ENCODE peak calls at places on chromosomes 6 and 20, in four cellular contexts. B is H1, O is stomach, P is upper lobe of left lung. S is an unnamed sample.

GRCh38 chr6:165758441-165758840 is 95.4 kb upstream of the PDE10A start:
- DNase-seq in B (no peak), O (no peak), P (no peak), S (no peak)

GRCh38 chr6:150683320-150683719 is 83.6 kb downstream of the PLEKHG1 start:
- DNase-seq in B (no peak), O (no peak), P (no peak), S (no peak)

GRCh38 chr20:14820771-14821170 is 483.4 kb upstream of the FLRT3 start:
- DNase-seq in B (no peak), O (no peak), P (no peak), S (no peak)

GRCh38 chr6:90368601-90369000 is 72.0 kb upstream of the BACH2 start:
- DNase-seq in B (no peak), O (no peak), P (no peak), S (no peak)

GRCh38 chr6:21214738-21215448 is 378.7 kb upstream of the SOX4 start:
- DNase-seq in B (no peak), O (no peak), P (no peak), S (no peak)

GRCh38 chr20:7938058-7938457 is 2.2 kb downstream of the HAO1 start:
- DNase-seq in B (no peak), O (no peak), P (no peak), S (no peak)

GRCh38 chr6:168678588-168678987 is 237.6 kb downstream of the SMOC2 start:
- DNase-seq in B (peak; percentile 20), O (no peak), P (no peak), S (no peak)

GRCh38 chr20:37796121-37796520 is 102.3 kb downstream of the CTNNBL1 start:
- DNase-seq in B (no peak), O (no peak), P (no peak), S (no peak)

GRCh38 chr6:33592595-33593413 is 12.7 kb upstream of the BAK1 start:
- DNase-seq in B (peak; percentile 87), O (peak; percentile 62), P (peak; percentile 89), S (peak; percentile 78)

GRCh38 chr20:11368537-11368936 is 549.2 kb upstream of the BTBD3 start:
- DNase-seq in B (no peak), O (no peak), P (no peak), S (no peak)

GRCh38 chr6:30890646-30891449 is 6.5 kb downstream of the DDR1 start:
- DNase-seq in B (no peak), O (no peak), P (no peak), S (no peak)

GRCh38 chr20:44089987-44090674 is 96.9 kb downstream of the JPH2 start:
- DNase-seq in B (no peak), O (no peak), P (no peak), S (peak; percentile 27)

GRCh38 chr20:4869290-4870193 is 131.8 kb downstream of the SLC23A2 start:
- DNase-seq in B (no peak), O (no peak), P (peak; percentile 55), S (peak; percentile 20)

GRCh38 chr6:85574932-85575598 is 18.6 kb downstream of the SNX14 start:
- DNase-seq in B (no peak), O (no peak), P (no peak), S (no peak)

GRCh38 chr20:56833427-56833826 is 204.3 kb downstream of the TFAP2C start:
- DNase-seq in B (no peak), O (no peak), P (no peak), S (no peak)

GRCh38 chr6:144194293-144194828 is 44.0 kb downstream of the STX11 start:
- DNase-seq in B (no peak), O (no peak), P (peak; percentile 6), S (no peak)

GRCh38 chr6:118810420-118811027 is 83.4 kb upstream of the ASF1A start:
- DNase-seq in B (no peak), O (peak; percentile 31), P (no peak), S (peak; percentile 42)

GRCh38 chr6:391559-392440 is at the start of gene IRF4:
- DNase-seq in B (peak; percentile 84), O (no peak), P (peak; percentile 89), S (peak; percentile 73)

GRCh38 chr20:41086402-41087324 is 50.7 kb upstream of the PLCG1 start:
- DNase-seq in B (no peak), O (no peak), P (no peak), S (no peak)

GRCh38 chr6:8075704-8076103 is 11.5 kb upstream of the BLOC1S5 start:
- DNase-seq in B (no peak), O (no peak), P (no peak), S (no peak)

GRCh38 chr6:166307981-166308768 is at the start of gene PRR18:
- DNase-seq in B (peak; percentile 72), O (no peak), P (peak; percentile 89), S (no peak)

GRCh38 chr6:42104807-42105713 is 37.4 kb downstream of the C6orf132 start:
- DNase-seq in B (peak; percentile 73), O (no peak), P (peak; percentile 73), S (no peak)

GRCh38 chr6:17585766-17586502 is 14.2 kb upstream of the FAM8A1 start:
- DNase-seq in B (no peak), O (no peak), P (no peak), S (no peak)

GRCh38 chr6:38137609-38138008 is 318.1 kb downstream of the ZFAND3 start:
- DNase-seq in B (no peak), O (no peak), P (peak; percentile 29), S (no peak)

GRCh38 chr6:31070711-31071197 is 41.6 kb downstream of the C6orf15 start:
- DNase-seq in B (peak; percentile 52), O (peak; percentile 41), P (no peak), S (no peak)

GRCh38 chr6:81734500-81735140 is 17.9 kb downstream of the TENT5A start:
- DNase-seq in B (no peak), O (no peak), P (no peak), S (no peak)

GRCh38 chr6:118324081-118324480 is 224.0 kb upstream of the PLN start:
- DNase-seq in B (no peak), O (no peak), P (no peak), S (no peak)

GRCh38 chr6:89921691-89922090 is 27.4 kb downstream of the GJA10 start:
- DNase-seq in B (no peak), O (no peak), P (no peak), S (no peak)

GRCh38 chr6:137903933-137904821 is 37.1 kb downstream of the TNFAIP3 start:
- DNase-seq in B (no peak), O (no peak), P (no peak), S (no peak)

GRCh38 chr6:10412948-10413849 is 1.7 kb downstream of the TFAP2A start:
- DNase-seq in B (peak; percentile 81), O (peak; percentile 73), P (no peak), S (peak; percentile 36)

GRCh38 chr6:10411131-10411914 is 3.6 kb downstream of the TFAP2A start:
- DNase-seq in B (peak; percentile 71), O (no peak), P (peak; percentile 82), S (no peak)

GRCh38 chr6:10413850-10414765 is 766 bp downstream of the TFAP2A start:
- DNase-seq in B (peak; percentile 70), O (no peak), P (no peak), S (no peak)

GRCh38 chr6:10411915-10412164 is 3.0 kb downstream of the TFAP2A start:
- DNase-seq in B (no peak), O (no peak), P (no peak), S (no peak)

GRCh38 chr6:10412165-10412947 is 2.5 kb downstream of the TFAP2A start:
- DNase-seq in B (peak; percentile 86), O (no peak), P (peak; percentile 89), S (no peak)
- TF ChIP-seq POLR2AphosphoS5 in B (no peak), O (no peak), P (no peak), S (peak; percentile 20)

GRCh38 chr6:140018588-140018987 is 644.1 kb upstream of the CITED2 start:
- DNase-seq in B (no peak), O (no peak), P (no peak), S (no peak)

GRCh38 chr6:140012146-140012545 is 637.7 kb upstream of the CITED2 start:
- DNase-seq in B (no peak), O (no peak), P (no peak), S (no peak)

GRCh38 chr6:140011537-140011936 is 637.1 kb upstream of the CITED2 start:
- DNase-seq in B (no peak), O (no peak), P (no peak), S (no peak)

GRCh38 chr6:140020207-140020791 is 645.9 kb upstream of the CITED2 start:
- DNase-seq in B (no peak), O (no peak), P (no peak), S (no peak)

GRCh38 chr6:140017470-140017869 is 643.0 kb upstream of the CITED2 start:
- DNase-seq in B (no peak), O (no peak), P (no peak), S (no peak)
- TF ChIP-seq EP300 in B (no peak), O (no peak), P (no peak), S (no peak)

DNA sequence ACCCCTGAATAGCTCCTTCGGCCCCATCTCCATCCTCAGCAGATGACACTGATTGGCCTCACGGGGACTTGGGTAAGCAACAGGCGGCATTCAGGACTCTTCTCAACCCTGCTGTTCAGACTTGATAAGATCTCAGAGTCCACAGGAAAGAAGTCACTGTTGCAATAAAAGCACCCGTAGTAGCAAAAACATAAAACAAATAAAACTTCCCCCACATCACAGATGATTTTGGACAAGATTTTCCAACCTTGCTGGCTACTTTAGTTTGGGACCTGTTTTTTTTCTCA is 17.1 kb upstream of the C20orf144 start:
- DNase-seq in B (no peak), O (no peak), P (no peak), S (no peak)
- TF ChIP-seq POLR2AphosphoS5 in B (no peak), O (no peak), P (no peak), S (no peak)

GRCh38 chr20:62265365-62265764 is 27.0 kb downstream of the OSBPL2 start:
- DNase-seq in B (no peak), O (no peak), P (no peak), S (no peak)

GRCh38 chr20:62268228-62268900 is 30.0 kb downstream of the OSBPL2 start:
- DNase-seq in B (no peak), O (no peak), P (no peak), S (no peak)

GRCh38 chr20:62266340-62266739 is 28.0 kb downstream of the OSBPL2 start:
- DNase-seq in B (no peak), O (no peak), P (no peak), S (no peak)

GRCh38 chr20:62267543-62267942 is 29.2 kb downstream of the OSBPL2 start:
- DNase-seq in B (no peak), O (no peak), P (no peak), S (no peak)

GRCh38 chr20:62266851-62267250 is 28.5 kb downstream of the OSBPL2 start:
- DNase-seq in B (no peak), O (no peak), P (no peak), S (no peak)
- TF ChIP-seq EP300 in B (no peak), O (no peak), P (no peak), S (no peak)

S was measured in transverse colon.